ENCODE peak calls at places on chromosomes 6 and 20, in nine cellular contexts. D is A549; S is CD4-positive, alpha-beta T cell; E is HFF-Myc; B is SK-N-SH; J is heart right ventricle; R is esophagus squamous epithelium; I is esophagus muscularis mucosa; L is adrenal gland. T is an unnamed sample.
A peak's percentile ranks its signal among the peaks of the same experiment; 100 is the strongest.

GRCh38 chr6:49336514-49337131 is 126.4 kb downstream of the MMUT start:
- DNase-seq in B (no peak), D (no peak), S (no peak), R (no peak), L (no peak), I (no peak), J (no peak), E (no peak), T (no peak)

GRCh38 chr20:12318043-12318442 is 400.4 kb downstream of the BTBD3 start:
- DNase-seq in I (no peak), D (no peak), S (no peak), B (no peak), E (no peak), L (no peak), J (no peak), R (no peak), T (no peak)

GRCh38 chr6:136012948-136013347 is 161.4 kb downstream of the PDE7B start:
- DNase-seq in L (no peak), E (no peak), I (no peak), S (no peak), B (no peak), J (no peak), R (no peak), D (no peak), T (no peak)

GRCh38 chr6:168515376-168515775 is 74.4 kb downstream of the SMOC2 start:
- DNase-seq in L (no peak), R (no peak), B (no peak), D (no peak), S (no peak), I (no peak), J (no peak), E (no peak), T (no peak)

GRCh38 chr6:81120280-81120679 is 632.2 kb downstream of the TENT5A start:
- DNase-seq in B (no peak), L (no peak), J (no peak), R (no peak), D (no peak), E (no peak), S (no peak), I (no peak), T (no peak)

GRCh38 chr20:12237772-12238171 is 320.1 kb downstream of the BTBD3 start:
- DNase-seq in J (peak; percentile 7), R (no peak), S (no peak), D (no peak), L (no peak), B (no peak), E (no peak), I (no peak), T (no peak)

GRCh38 chr6:41730531-41731436 is 4.6 kb downstream of the TFEB start:
- DNase-seq in D (no peak), I (no peak), R (no peak), S (no peak), L (peak; percentile 58), B (peak; percentile 87), J (no peak), E (no peak), T (no peak)

GRCh38 chr6:107080036-107080435 is 35.3 kb downstream of the BEND3 start:
- DNase-seq in B (no peak), E (no peak), J (no peak), R (no peak), L (no peak), S (no peak), I (no peak), D (peak; percentile 5), T (no peak)

GRCh38 chr6:127225497-127225896 is 41.2 kb upstream of the RNF146 start:
- DNase-seq in D (no peak), I (no peak), B (no peak), L (no peak), J (no peak), E (no peak), S (no peak), R (no peak), T (no peak)

GRCh38 chr20:51399138-51399890 is 143.2 kb downstream of the NFATC2 start:
- DNase-seq in B (no peak), J (no peak), S (no peak), R (no peak), E (no peak), L (no peak), D (no peak), I (no peak), T (no peak)

GRCh38 chr6:124970243-124970642 is 8.0 kb downstream of the RNF217 start:
- DNase-seq in D (no peak), J (no peak), L (no peak), R (no peak), B (no peak), S (no peak), E (no peak), I (no peak), T (no peak)

GRCh38 chr6:66931787-66932186 is 1224.8 kb upstream of the EYS start:
- DNase-seq in S (no peak), L (no peak), I (no peak), D (no peak), B (no peak), E (no peak), J (no peak), R (no peak), T (no peak)

GRCh38 chr6:66930559-66931290 is 1223.7 kb upstream of the EYS start:
- DNase-seq in J (no peak), L (no peak), E (no peak), S (no peak), R (no peak), B (no peak), D (no peak), I (no peak), T (no peak)

DNA sequence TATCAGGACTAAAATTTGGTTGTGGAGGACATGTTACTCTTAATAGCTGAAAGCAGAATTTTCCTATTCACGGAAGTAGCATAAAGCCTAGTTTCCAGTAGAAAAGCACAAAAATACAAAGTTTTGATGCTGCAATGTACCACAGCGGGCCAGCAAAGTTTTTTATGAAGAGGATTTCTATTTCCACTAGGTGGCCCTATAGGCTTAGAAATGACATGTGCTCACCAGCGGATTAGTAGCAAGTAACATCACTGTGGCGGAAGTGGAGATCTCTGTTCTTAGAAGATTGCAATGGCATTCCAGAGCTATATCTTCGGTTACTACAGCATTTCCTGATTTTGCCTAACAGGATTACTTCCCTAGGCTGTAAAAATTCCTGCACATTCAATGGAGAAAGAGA is 1219.0 kb upstream of the EYS start:
- DNase-seq in E (no peak), R (no peak), J (no peak), B (no peak), D (peak; percentile 18), S (no peak), L (no peak), I (no peak), T (no peak)
- TF ChIP-seq CTCF in E (no peak), R (no peak), J (no peak), B (peak; percentile 40), D (no peak), S (no peak), L (no peak), I (no peak), T (peak; percentile 48)

DNA sequence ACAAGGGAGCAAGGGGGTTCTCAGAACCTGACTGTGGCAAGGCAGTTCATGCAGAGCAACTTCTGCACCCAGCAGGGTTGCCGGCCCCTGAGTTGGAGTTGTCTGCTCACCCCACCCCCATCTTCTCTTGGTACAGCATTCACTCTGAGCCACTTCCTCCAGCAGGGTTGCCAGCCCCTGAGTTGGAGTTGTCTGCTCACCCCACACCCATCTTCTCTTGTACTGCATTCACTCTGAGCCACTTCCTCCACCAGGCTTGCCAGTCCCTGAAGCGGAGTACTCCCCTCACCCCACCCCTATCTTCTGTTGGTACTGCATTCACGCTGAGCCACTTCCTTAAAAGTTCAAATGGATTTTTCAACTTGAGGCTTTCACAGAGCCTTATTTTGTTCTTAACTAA is 79.7 kb upstream of the SYNDIG1 start:
- DNase-seq in L (peak; percentile 33), J (no peak), R (no peak), I (peak; percentile 91), S (peak; percentile 13), E (no peak), D (no peak), B (no peak), T (no peak)
- TF ChIP-seq CTCF in L (no peak), J (no peak), R (no peak), I (no peak), S (no peak), E (no peak), D (no peak), B (no peak), T (no peak)

GRCh38 chr6:40715501-40716403 is 128.6 kb upstream of the LRFN2 start:
- DNase-seq in J (no peak), D (no peak), S (no peak), I (no peak), B (no peak), E (no peak), R (no peak), L (no peak), T (no peak)

GRCh38 chr6:40714576-40715500 is 127.7 kb upstream of the LRFN2 start:
- DNase-seq in R (no peak), B (no peak), J (no peak), L (no peak), S (no peak), I (no peak), D (peak; percentile 56), E (no peak), T (no peak)

GRCh38 chr6:40714143-40714542 is 127.0 kb upstream of the LRFN2 start:
- DNase-seq in R (no peak), S (no peak), L (no peak), D (no peak), B (no peak), I (no peak), E (no peak), J (no peak), T (no peak)

GRCh38 chr6:40710626-40711354 is 123.6 kb upstream of the LRFN2 start:
- DNase-seq in L (no peak), J (no peak), B (no peak), E (no peak), I (no peak), S (no peak), R (no peak), D (no peak), T (no peak)

GRCh38 chr6:40713002-40713719 is 126.0 kb upstream of the LRFN2 start:
- DNase-seq in D (no peak), I (no peak), E (no peak), J (no peak), L (no peak), R (no peak), B (no peak), S (no peak), T (no peak)
- TF ChIP-seq CTCF in D (no peak), I (no peak), E (peak; percentile 25), J (no peak), L (no peak), R (no peak), B (peak; percentile 10), S (no peak), T (peak; percentile 39)

GRCh38 chr20:45835230-45836224 is 1.9 kb downstream of the SNX21 start:
- DNase-seq in S (no peak), R (no peak), D (no peak), B (no peak), E (no peak), L (peak; percentile 83), I (no peak), J (peak; percentile 59), T (no peak)
- TF ChIP-seq CTCF in S (no peak), R (no peak), D (no peak), B (no peak), E (no peak), L (no peak), I (no peak), J (no peak), T (no peak)